ENCODE peak calls at places on chromosome 1, in eight cellular contexts. One of them, this sample, is unnamed.

GRCh38 chr1:88736633-88737248 is 52.7 kb downstream of the PKN2 start:
- DNase-seq in progenitor cell of endocrine pancreas: no peak
- DNase-seq in endothelial cell: peak
- DNase-seq in heart left ventricle: no peak
- DNase-seq in foreskin keratinocyte: peak
- DNase-seq in bronchial epithelial cell: peak
- DNase-seq in epithelial cell of esophagus: peak
- DNase-seq in WTC11: peak
- DNase-seq in this sample: no peak

GRCh38 chr1:151156515-151156819 is at the start of gene TNFAIP8L2:
- DNase-seq in progenitor cell of endocrine pancreas: no peak
- DNase-seq in endothelial cell: no peak
- DNase-seq in heart left ventricle: peak
- DNase-seq in foreskin keratinocyte: no peak
- DNase-seq in bronchial epithelial cell: no peak
- DNase-seq in epithelial cell of esophagus: peak
- DNase-seq in WTC11: peak
- DNase-seq in this sample: no peak

GRCh38 chr1:176567190-176567794 is 104.3 kb downstream of the PAPPA2 start:
- DNase-seq in progenitor cell of endocrine pancreas: no peak
- DNase-seq in endothelial cell: no peak
- DNase-seq in heart left ventricle: no peak
- DNase-seq in foreskin keratinocyte: peak
- DNase-seq in bronchial epithelial cell: peak
- DNase-seq in epithelial cell of esophagus: peak
- DNase-seq in WTC11: no peak
- DNase-seq in this sample: no peak

GRCh38 chr1:198623920-198624647 is 14.8 kb upstream of the PTPRC start:
- DNase-seq in progenitor cell of endocrine pancreas: no peak
- DNase-seq in endothelial cell: no peak
- DNase-seq in heart left ventricle: no peak
- DNase-seq in foreskin keratinocyte: no peak
- DNase-seq in bronchial epithelial cell: peak
- DNase-seq in epithelial cell of esophagus: no peak
- DNase-seq in WTC11: no peak
- DNase-seq in this sample: no peak

GRCh38 chr1:199287632-199288031 is 648.8 kb downstream of the PTPRC start:
- DNase-seq in progenitor cell of endocrine pancreas: no peak
- DNase-seq in endothelial cell: no peak
- DNase-seq in heart left ventricle: no peak
- DNase-seq in foreskin keratinocyte: no peak
- DNase-seq in bronchial epithelial cell: no peak
- DNase-seq in epithelial cell of esophagus: no peak
- DNase-seq in WTC11: no peak
- DNase-seq in this sample: no peak

GRCh38 chr1:211925016-211925415 is 94.5 kb upstream of the LPGAT1 start:
- DNase-seq in progenitor cell of endocrine pancreas: no peak
- DNase-seq in endothelial cell: no peak
- DNase-seq in heart left ventricle: no peak
- DNase-seq in foreskin keratinocyte: peak
- DNase-seq in bronchial epithelial cell: peak
- DNase-seq in epithelial cell of esophagus: peak
- DNase-seq in WTC11: peak
- DNase-seq in this sample: no peak

GRCh38 chr1:198335663-198336062 is 178.9 kb downstream of the NEK7 start:
- DNase-seq in progenitor cell of endocrine pancreas: no peak
- DNase-seq in endothelial cell: no peak
- DNase-seq in heart left ventricle: no peak
- DNase-seq in foreskin keratinocyte: no peak
- DNase-seq in bronchial epithelial cell: no peak
- DNase-seq in epithelial cell of esophagus: no peak
- DNase-seq in WTC11: no peak
- DNase-seq in this sample: no peak

GRCh38 chr1:89692601-89693503 is 59.9 kb downstream of the LRRC8C start:
- DNase-seq in progenitor cell of endocrine pancreas: no peak
- DNase-seq in endothelial cell: no peak
- DNase-seq in heart left ventricle: no peak
- DNase-seq in foreskin keratinocyte: no peak
- DNase-seq in bronchial epithelial cell: peak
- DNase-seq in epithelial cell of esophagus: no peak
- DNase-seq in WTC11: no peak
- DNase-seq in this sample: no peak

GRCh38 chr1:204320413-204320812 is 39.3 kb downstream of the PLEKHA6 start:
- DNase-seq in progenitor cell of endocrine pancreas: no peak
- DNase-seq in endothelial cell: no peak
- DNase-seq in heart left ventricle: no peak
- DNase-seq in foreskin keratinocyte: peak
- DNase-seq in bronchial epithelial cell: peak
- DNase-seq in epithelial cell of esophagus: peak
- DNase-seq in WTC11: no peak
- DNase-seq in this sample: no peak

GRCh38 chr1:211610779-211611556 is 32.0 kb upstream of the SLC30A1 start:
- DNase-seq in progenitor cell of endocrine pancreas: no peak
- DNase-seq in endothelial cell: no peak
- DNase-seq in heart left ventricle: peak
- DNase-seq in foreskin keratinocyte: no peak
- DNase-seq in bronchial epithelial cell: no peak
- DNase-seq in epithelial cell of esophagus: peak
- DNase-seq in WTC11: no peak
- DNase-seq in this sample: no peak

GRCh38 chr1:55768345-55768952 is 553.3 kb upstream of the USP24 start:
- DNase-seq in progenitor cell of endocrine pancreas: no peak
- DNase-seq in endothelial cell: no peak
- DNase-seq in heart left ventricle: no peak
- DNase-seq in foreskin keratinocyte: no peak
- DNase-seq in bronchial epithelial cell: no peak
- DNase-seq in epithelial cell of esophagus: no peak
- DNase-seq in WTC11: no peak
- DNase-seq in this sample: no peak

GRCh38 chr1:55775007-55775406 is 559.8 kb upstream of the USP24 start:
- DNase-seq in progenitor cell of endocrine pancreas: no peak
- DNase-seq in endothelial cell: no peak
- DNase-seq in heart left ventricle: no peak
- DNase-seq in foreskin keratinocyte: no peak
- DNase-seq in bronchial epithelial cell: no peak
- DNase-seq in epithelial cell of esophagus: no peak
- DNase-seq in WTC11: no peak
- DNase-seq in this sample: no peak

GRCh38 chr1:55773189-55773940 is 558.2 kb upstream of the USP24 start:
- DNase-seq in progenitor cell of endocrine pancreas: no peak
- DNase-seq in endothelial cell: no peak
- DNase-seq in heart left ventricle: no peak
- DNase-seq in foreskin keratinocyte: no peak
- DNase-seq in bronchial epithelial cell: no peak
- DNase-seq in epithelial cell of esophagus: no peak
- DNase-seq in WTC11: no peak
- DNase-seq in this sample: no peak

GRCh38 chr1:55774446-55774845 is 559.3 kb upstream of the USP24 start:
- DNase-seq in progenitor cell of endocrine pancreas: no peak
- DNase-seq in endothelial cell: no peak
- DNase-seq in heart left ventricle: no peak
- DNase-seq in foreskin keratinocyte: no peak
- DNase-seq in bronchial epithelial cell: no peak
- DNase-seq in epithelial cell of esophagus: no peak
- DNase-seq in WTC11: no peak
- DNase-seq in this sample: no peak
- TF ChIP-seq CTCF in progenitor cell of endocrine pancreas: no peak
- TF ChIP-seq CTCF in endothelial cell: no peak
- TF ChIP-seq CTCF in heart left ventricle: no peak
- TF ChIP-seq CTCF in foreskin keratinocyte: no peak
- TF ChIP-seq CTCF in bronchial epithelial cell: no peak
- TF ChIP-seq CTCF in epithelial cell of esophagus: no peak
- TF ChIP-seq CTCF in WTC11: no peak
- TF ChIP-seq CTCF in this sample: no peak

GRCh38 chr1:153509729-153510354 is 25.9 kb downstream of the S100A6 start:
- DNase-seq in progenitor cell of endocrine pancreas: peak
- DNase-seq in endothelial cell: peak
- DNase-seq in heart left ventricle: peak
- DNase-seq in foreskin keratinocyte: peak
- DNase-seq in bronchial epithelial cell: peak
- DNase-seq in epithelial cell of esophagus: peak
- DNase-seq in WTC11: peak
- DNase-seq in this sample: no peak

GRCh38 chr1:153515504-153516394 is 20.0 kb downstream of the S100A6 start:
- DNase-seq in progenitor cell of endocrine pancreas: no peak
- DNase-seq in endothelial cell: no peak
- DNase-seq in heart left ventricle: peak
- DNase-seq in foreskin keratinocyte: peak
- DNase-seq in bronchial epithelial cell: peak
- DNase-seq in epithelial cell of esophagus: peak
- DNase-seq in WTC11: no peak
- DNase-seq in this sample: no peak

GRCh38 chr1:153513666-153514065 is 22.1 kb downstream of the S100A6 start:
- DNase-seq in progenitor cell of endocrine pancreas: no peak
- DNase-seq in endothelial cell: no peak
- DNase-seq in heart left ventricle: no peak
- DNase-seq in foreskin keratinocyte: no peak
- DNase-seq in bronchial epithelial cell: no peak
- DNase-seq in epithelial cell of esophagus: no peak
- DNase-seq in WTC11: no peak
- DNase-seq in this sample: no peak

GRCh38 chr1:153510984-153511410 is 24.8 kb downstream of the S100A6 start:
- DNase-seq in progenitor cell of endocrine pancreas: peak
- DNase-seq in endothelial cell: peak
- DNase-seq in heart left ventricle: peak
- DNase-seq in foreskin keratinocyte: peak
- DNase-seq in bronchial epithelial cell: peak
- DNase-seq in epithelial cell of esophagus: peak
- DNase-seq in WTC11: peak
- DNase-seq in this sample: peak

GRCh38 chr1:153513023-153513422 is 22.8 kb downstream of the S100A6 start:
- DNase-seq in progenitor cell of endocrine pancreas: no peak
- DNase-seq in endothelial cell: no peak
- DNase-seq in heart left ventricle: no peak
- DNase-seq in foreskin keratinocyte: no peak
- DNase-seq in bronchial epithelial cell: no peak
- DNase-seq in epithelial cell of esophagus: no peak
- DNase-seq in WTC11: no peak
- DNase-seq in this sample: no peak
- TF ChIP-seq CTCF in progenitor cell of endocrine pancreas: no peak
- TF ChIP-seq CTCF in endothelial cell: no peak
- TF ChIP-seq CTCF in heart left ventricle: no peak
- TF ChIP-seq CTCF in foreskin keratinocyte: peak
- TF ChIP-seq CTCF in bronchial epithelial cell: peak
- TF ChIP-seq CTCF in epithelial cell of esophagus: peak
- TF ChIP-seq CTCF in WTC11: no peak
- TF ChIP-seq CTCF in this sample: no peak

DNA sequence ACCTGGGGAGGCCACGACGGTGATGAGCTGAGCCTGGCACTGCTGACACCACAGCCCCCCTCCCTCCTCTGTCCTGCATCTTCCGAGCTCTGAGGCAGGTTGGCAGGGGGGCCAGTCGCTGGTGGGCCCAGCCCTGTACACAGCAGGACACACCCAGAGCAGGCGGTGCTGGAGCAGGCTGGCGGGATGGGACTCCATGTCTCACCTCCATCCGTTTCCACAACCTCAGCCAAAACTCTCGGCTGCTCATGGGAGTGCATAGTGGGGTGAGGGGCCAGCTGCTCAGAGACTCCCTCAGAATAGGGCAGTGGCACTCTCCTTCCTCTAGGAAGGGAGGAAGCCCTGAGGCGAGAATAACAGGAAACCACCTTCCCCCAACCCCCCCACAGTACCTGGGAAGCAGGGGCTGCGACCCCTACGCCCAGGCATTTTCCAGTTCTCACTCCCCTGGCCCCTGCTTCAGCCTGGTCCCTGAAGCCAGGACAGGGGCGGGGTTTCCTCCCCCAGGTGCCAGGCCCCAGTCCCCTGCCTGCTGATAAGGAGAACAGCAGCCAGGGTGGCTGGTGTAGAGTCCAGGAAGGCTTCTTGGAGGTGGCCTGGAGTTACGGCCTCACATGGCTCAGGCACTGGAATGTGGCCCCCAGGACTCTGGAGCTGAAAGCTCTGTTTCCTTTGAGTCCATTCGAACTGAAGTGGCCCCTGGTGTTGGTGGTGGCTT is 3.2 kb upstream of the IBA57 start:
- DNase-seq in progenitor cell of endocrine pancreas: no peak
- DNase-seq in endothelial cell: no peak
- DNase-seq in heart left ventricle: peak
- DNase-seq in foreskin keratinocyte: peak
- DNase-seq in bronchial epithelial cell: peak
- DNase-seq in epithelial cell of esophagus: peak
- DNase-seq in WTC11: no peak
- DNase-seq in this sample: no peak
- TF ChIP-seq CTCF in progenitor cell of endocrine pancreas: no peak
- TF ChIP-seq CTCF in endothelial cell: no peak
- TF ChIP-seq CTCF in heart left ventricle: no peak
- TF ChIP-seq CTCF in foreskin keratinocyte: peak
- TF ChIP-seq CTCF in bronchial epithelial cell: no peak
- TF ChIP-seq CTCF in epithelial cell of esophagus: peak
- TF ChIP-seq CTCF in WTC11: no peak
- TF ChIP-seq CTCF in this sample: no peak

GRCh38 chr1:205809469-205809868 is 3.5 kb downstream of the SLC41A1 start:
- DNase-seq in progenitor cell of endocrine pancreas: no peak
- DNase-seq in endothelial cell: no peak
- DNase-seq in heart left ventricle: no peak
- DNase-seq in foreskin keratinocyte: no peak
- DNase-seq in bronchial epithelial cell: no peak
- DNase-seq in epithelial cell of esophagus: no peak
- DNase-seq in WTC11: no peak
- DNase-seq in this sample: no peak

GRCh38 chr1:205812271-205812877 is 624 bp downstream of the SLC41A1 start:
- DNase-seq in progenitor cell of endocrine pancreas: peak
- DNase-seq in endothelial cell: peak
- DNase-seq in heart left ventricle: no peak
- DNase-seq in foreskin keratinocyte: peak
- DNase-seq in bronchial epithelial cell: no peak
- DNase-seq in epithelial cell of esophagus: no peak
- DNase-seq in WTC11: peak
- DNase-seq in this sample: no peak

GRCh38 chr1:205809942-205810345 is 3.1 kb downstream of the SLC41A1 start:
- DNase-seq in progenitor cell of endocrine pancreas: no peak
- DNase-seq in endothelial cell: no peak
- DNase-seq in heart left ventricle: peak
- DNase-seq in foreskin keratinocyte: no peak
- DNase-seq in bronchial epithelial cell: no peak
- DNase-seq in epithelial cell of esophagus: no peak
- DNase-seq in WTC11: no peak
- DNase-seq in this sample: no peak

GRCh38 chr1:205811660-205812059 is 1.3 kb downstream of the SLC41A1 start:
- DNase-seq in progenitor cell of endocrine pancreas: no peak
- DNase-seq in endothelial cell: no peak
- DNase-seq in heart left ventricle: peak
- DNase-seq in foreskin keratinocyte: no peak
- DNase-seq in bronchial epithelial cell: no peak
- DNase-seq in epithelial cell of esophagus: no peak
- DNase-seq in WTC11: no peak
- DNase-seq in this sample: no peak

GRCh38 chr1:205810448-205811157 is 2.4 kb downstream of the SLC41A1 start:
- DNase-seq in progenitor cell of endocrine pancreas: no peak
- DNase-seq in endothelial cell: peak
- DNase-seq in heart left ventricle: no peak
- DNase-seq in foreskin keratinocyte: no peak
- DNase-seq in bronchial epithelial cell: no peak
- DNase-seq in epithelial cell of esophagus: no peak
- DNase-seq in WTC11: peak
- DNase-seq in this sample: no peak
- TF ChIP-seq CTCF in progenitor cell of endocrine pancreas: peak
- TF ChIP-seq CTCF in endothelial cell: peak
- TF ChIP-seq CTCF in heart left ventricle: peak
- TF ChIP-seq CTCF in foreskin keratinocyte: peak
- TF ChIP-seq CTCF in bronchial epithelial cell: peak
- TF ChIP-seq CTCF in epithelial cell of esophagus: peak
- TF ChIP-seq CTCF in WTC11: no peak
- TF ChIP-seq CTCF in this sample: no peak